ENCODE peak calls at places on chromosome 10, in ten cellular contexts. L, N, X, T, G, V, Y, W, P and E are unnamed samples.

GRCh38 chr10:102814456-102814871 is 22.7 kb downstream of the CYP17A1 start:
- DNase-seq in G (no peak), W (no peak), X (no peak), L (peak; percentile 73), T (peak; percentile 56), Y (no peak), N (peak; percentile 40), V (no peak), P (peak; percentile 78), E (no peak)

GRCh38 chr10:58384536-58384998 is 643 bp upstream of the TFAM start:
- DNase-seq in T (no peak), V (no peak), X (no peak), W (no peak), N (no peak), Y (no peak), P (no peak), G (no peak), L (no peak), E (no peak)

GRCh38 chr10:121593676-121594075 is 4.6 kb downstream of the FGFR2 start:
- DNase-seq in L (no peak), Y (no peak), X (no peak), P (no peak), T (no peak), W (no peak), N (no peak), V (no peak), G (no peak), E (no peak)

GRCh38 chr10:70465832-70466231 is 12.7 kb upstream of the PALD1 start:
- DNase-seq in Y (no peak), P (no peak), G (no peak), T (no peak), X (no peak), W (no peak), L (no peak), V (no peak), N (no peak), E (no peak)

GRCh38 chr10:92757720-92758119 is 68.0 kb downstream of the HHEX start:
- DNase-seq in L (no peak), N (peak; percentile 76), V (no peak), G (no peak), T (no peak), W (no peak), Y (no peak), X (no peak), P (no peak), E (no peak)

GRCh38 chr10:69914373-69915268 is 112.9 kb downstream of the COL13A1 start:
- DNase-seq in P (peak; percentile 51), W (peak; percentile 83), G (peak; percentile 37), N (peak; percentile 69), T (peak; percentile 88), L (peak; percentile 79), V (peak; percentile 90), X (peak; percentile 2), Y (peak; percentile 11), E (peak; percentile 74)

GRCh38 chr10:97138174-97138573 is 47.6 kb downstream of the SLIT1 start:
- DNase-seq in L (no peak), G (no peak), T (no peak), P (no peak), V (no peak), N (peak; percentile 30), X (no peak), Y (no peak), W (no peak), E (no peak)

GRCh38 chr10:11689945-11690736 is 52.0 kb upstream of the ECHDC3 start:
- DNase-seq in V (no peak), P (no peak), Y (no peak), T (no peak), N (no peak), X (no peak), G (no peak), L (no peak), W (no peak), E (no peak)

GRCh38 chr10:79266543-79267312 is 80.5 kb upstream of the PPIF start:
- DNase-seq in G (no peak), V (no peak), L (peak; percentile 87), Y (peak; percentile 43), X (no peak), N (peak; percentile 45), W (no peak), T (no peak), P (peak; percentile 74), E (no peak)

GRCh38 chr10:47354162-47354561 is 6.0 kb downstream of the RBP3 start:
- DNase-seq in X (no peak), W (no peak), Y (no peak), G (no peak), P (no peak), N (no peak), L (peak; percentile 40), T (no peak), V (no peak), E (no peak)

GRCh38 chr10:116753759-116754158 is 11.4 kb upstream of the HSPA12A start:
- DNase-seq in P (no peak), X (no peak), G (no peak), T (no peak), Y (no peak), V (no peak), L (peak; percentile 70), W (no peak), N (no peak), E (no peak)

GRCh38 chr10:11881477-11882417 is 58.6 kb downstream of the PROSER2 start:
- DNase-seq in Y (no peak), W (no peak), P (no peak), X (no peak), N (peak; percentile 8), L (no peak), G (no peak), T (no peak), V (no peak), E (no peak)

GRCh38 chr10:77666821-77667220 is 29.2 kb upstream of the KCNMA1 start:
- DNase-seq in L (no peak), T (no peak), G (no peak), P (no peak), Y (no peak), V (peak; percentile 50), N (no peak), X (no peak), W (no peak), E (no peak)

GRCh38 chr10:28569506-28570159 is 36.7 kb downstream of the WAC start:
- DNase-seq in T (no peak), V (no peak), L (peak; percentile 38), W (no peak), Y (no peak), G (no peak), N (no peak), X (no peak), P (no peak), E (no peak)

GRCh38 chr10:52744057-52744819 is 28.3 kb downstream of the MBL2 start:
- DNase-seq in G (no peak), T (no peak), Y (no peak), W (no peak), P (no peak), N (no peak), L (no peak), X (no peak), V (no peak), E (no peak)

GRCh38 chr10:11238893-11239292 is 221.2 kb downstream of the CELF2 start:
- DNase-seq in G (no peak), T (no peak), P (no peak), X (no peak), V (no peak), N (no peak), L (no peak), Y (no peak), W (no peak), E (no peak)

GRCh38 chr10:30980951-30981616 is 50.6 kb downstream of the ZNF438 start:
- DNase-seq in L (peak; percentile 86), W (no peak), T (no peak), N (no peak), V (no peak), X (no peak), P (peak; percentile 96), G (no peak), Y (no peak), E (no peak)

GRCh38 chr10:50619171-50619570 is 4.6 kb downstream of the SGMS1 start:
- DNase-seq in V (no peak), P (no peak), Y (no peak), W (no peak), N (no peak), G (no peak), T (no peak), X (no peak), L (no peak), E (no peak)

GRCh38 chr10:121930729-121931085 is 2.9 kb upstream of the ATE1 start:
- DNase-seq in V (no peak), T (no peak), G (no peak), P (no peak), X (no peak), N (no peak), W (no peak), L (no peak), Y (no peak), E (no peak)

GRCh38 chr10:15815242-15815885 is 44.9 kb downstream of the MINDY3 start:
- DNase-seq in T (no peak), L (no peak), N (no peak), X (no peak), P (no peak), V (no peak), W (no peak), G (no peak), Y (no peak), E (no peak)

GRCh38 chr10:7157091-7157490 is 253.7 kb downstream of the SFMBT2 start:
- DNase-seq in Y (no peak), G (no peak), L (no peak), X (no peak), W (no peak), N (peak; percentile 24), T (no peak), P (no peak), V (no peak), E (no peak)

GRCh38 chr10:68001000-68001399 is 74.1 kb downstream of the HERC4 start:
- DNase-seq in X (no peak), G (no peak), V (no peak), T (no peak), N (no peak), Y (no peak), L (no peak), P (no peak), W (no peak), E (no peak)

GRCh38 chr10:101293007-101293723 is 60.8 kb upstream of the BTRC start:
- DNase-seq in Y (no peak), P (no peak), T (peak; percentile 52), N (no peak), L (no peak), W (no peak), V (peak; percentile 78), X (no peak), G (no peak), E (no peak)

GRCh38 chr10:116748041-116748440 is 5.7 kb upstream of the HSPA12A start:
- DNase-seq in Y (no peak), N (no peak), L (peak; percentile 64), G (no peak), W (no peak), P (no peak), V (no peak), T (no peak), X (no peak), E (no peak)

GRCh38 chr10:98664329-98665042 is 217.8 kb upstream of the HPS1 start:
- DNase-seq in W (no peak), Y (no peak), L (peak; percentile 33), T (peak; percentile 21), X (no peak), P (peak; percentile 16), G (peak; percentile 5), V (no peak), N (peak; percentile 52), E (no peak)

GRCh38 chr10:110642204-110642979 is 1.7 kb upstream of the RBM20 start:
- DNase-seq in G (no peak), X (no peak), N (no peak), T (no peak), V (no peak), P (no peak), W (no peak), L (no peak), Y (no peak), E (no peak)

GRCh38 chr10:77233466-77233865 is 404.1 kb downstream of the KCNMA1 start:
- DNase-seq in T (no peak), Y (no peak), P (no peak), L (no peak), X (no peak), W (no peak), V (no peak), G (no peak), N (no peak), E (no peak)

GRCh38 chr10:18230794-18231193 is 90.6 kb downstream of the CACNB2 start:
- DNase-seq in T (no peak), P (no peak), Y (no peak), L (no peak), N (no peak), G (no peak), X (no peak), W (no peak), V (no peak), E (no peak)